ENCODE peak calls at places on chromosomes 1 and 21, in four cellular contexts. One of them, this sample, is unnamed.

GRCh38 chr1:192749349-192749748 is 59.5 kb upstream of the RGS2 start:
- DNase-seq in stimulated activated naive CD4-positive, alpha-beta T cell: no peak
- DNase-seq in mesothelial cell of epicardium: no peak
- DNase-seq in right cardiac atrium: no peak
- DNase-seq in this sample: no peak

GRCh38 chr21:46171585-46171984 is 12.7 kb downstream of the SPATC1L start:
- DNase-seq in mesothelial cell of epicardium: no peak
- DNase-seq in stimulated activated naive CD4-positive, alpha-beta T cell: no peak
- DNase-seq in right cardiac atrium: no peak
- DNase-seq in this sample: no peak

GRCh38 chr1:47705517-47706130 is 267.8 kb downstream of the FOXD2 start:
- DNase-seq in right cardiac atrium: no peak
- DNase-seq in mesothelial cell of epicardium: no peak
- DNase-seq in stimulated activated naive CD4-positive, alpha-beta T cell: no peak
- DNase-seq in this sample: no peak

GRCh38 chr1:200022239-200022804 is 5.2 kb upstream of the NR5A2 start:
- DNase-seq in mesothelial cell of epicardium: no peak
- DNase-seq in stimulated activated naive CD4-positive, alpha-beta T cell: no peak
- DNase-seq in right cardiac atrium: no peak
- DNase-seq in this sample: no peak

GRCh38 chr21:43300496-43301423 is 126.2 kb downstream of the SIK1 start:
- DNase-seq in mesothelial cell of epicardium: no peak
- DNase-seq in stimulated activated naive CD4-positive, alpha-beta T cell: no peak
- DNase-seq in right cardiac atrium: peak; percentile 81
- DNase-seq in this sample: peak; percentile 76

GRCh38 chr21:27035791-27036190 is 68.9 kb upstream of the ADAMTS5 start:
- DNase-seq in stimulated activated naive CD4-positive, alpha-beta T cell: no peak
- DNase-seq in right cardiac atrium: no peak
- DNase-seq in mesothelial cell of epicardium: no peak
- DNase-seq in this sample: no peak

GRCh38 chr1:24322636-24323177 is 3.5 kb downstream of the GRHL3 start:
- DNase-seq in mesothelial cell of epicardium: no peak
- DNase-seq in stimulated activated naive CD4-positive, alpha-beta T cell: peak; percentile 9
- DNase-seq in right cardiac atrium: no peak
- DNase-seq in this sample: no peak

GRCh38 chr1:217135987-217136894 is 413.0 kb upstream of the ESRRG start:
- DNase-seq in stimulated activated naive CD4-positive, alpha-beta T cell: no peak
- DNase-seq in right cardiac atrium: no peak
- DNase-seq in mesothelial cell of epicardium: no peak
- DNase-seq in this sample: no peak

GRCh38 chr1:4121293-4121684 is 221.2 kb upstream of the C1orf174 start:
- DNase-seq in mesothelial cell of epicardium: no peak
- DNase-seq in stimulated activated naive CD4-positive, alpha-beta T cell: no peak
- DNase-seq in right cardiac atrium: no peak
- DNase-seq in this sample: no peak

GRCh38 chr21:32702702-32703101 is 25.1 kb downstream of the SYNJ1 start:
- DNase-seq in right cardiac atrium: no peak
- DNase-seq in mesothelial cell of epicardium: no peak
- DNase-seq in stimulated activated naive CD4-positive, alpha-beta T cell: no peak
- DNase-seq in this sample: no peak

GRCh38 chr1:45974541-45975269 is 157.7 kb downstream of the PIK3R3 start:
- DNase-seq in right cardiac atrium: no peak
- DNase-seq in stimulated activated naive CD4-positive, alpha-beta T cell: no peak
- DNase-seq in mesothelial cell of epicardium: no peak
- DNase-seq in this sample: no peak

GRCh38 chr1:89739013-89739843 is 81.6 kb upstream of the LRRC8D start:
- DNase-seq in right cardiac atrium: no peak
- DNase-seq in mesothelial cell of epicardium: no peak
- DNase-seq in stimulated activated naive CD4-positive, alpha-beta T cell: no peak
- DNase-seq in this sample: no peak

GRCh38 chr1:60620107-60620506 is 462.3 kb upstream of the NFIA start:
- DNase-seq in mesothelial cell of epicardium: no peak
- DNase-seq in right cardiac atrium: peak; percentile 46
- DNase-seq in stimulated activated naive CD4-positive, alpha-beta T cell: no peak
- DNase-seq in this sample: no peak

GRCh38 chr1:178126790-178127189 is 32.9 kb downstream of the RASAL2 start:
- DNase-seq in mesothelial cell of epicardium: no peak
- DNase-seq in right cardiac atrium: no peak
- DNase-seq in stimulated activated naive CD4-positive, alpha-beta T cell: no peak
- DNase-seq in this sample: no peak

GRCh38 chr1:24694380-24694843 is 50.8 kb upstream of the CLIC4 start:
- DNase-seq in stimulated activated naive CD4-positive, alpha-beta T cell: no peak
- DNase-seq in mesothelial cell of epicardium: no peak
- DNase-seq in right cardiac atrium: peak; percentile 85
- DNase-seq in this sample: no peak

GRCh38 chr1:92211166-92211565 is 6.5 kb upstream of the C1orf146 start:
- DNase-seq in stimulated activated naive CD4-positive, alpha-beta T cell: no peak
- DNase-seq in mesothelial cell of epicardium: no peak
- DNase-seq in right cardiac atrium: no peak
- DNase-seq in this sample: no peak

GRCh38 chr1:202794049-202794725 is 14.0 kb downstream of the KDM5B start:
- DNase-seq in mesothelial cell of epicardium: no peak
- DNase-seq in stimulated activated naive CD4-positive, alpha-beta T cell: no peak
- DNase-seq in right cardiac atrium: no peak
- DNase-seq in this sample: no peak

GRCh38 chr1:22788298-22788697 is 77.7 kb downstream of the EPHB2 start:
- DNase-seq in mesothelial cell of epicardium: no peak
- DNase-seq in right cardiac atrium: peak; percentile 73
- DNase-seq in stimulated activated naive CD4-positive, alpha-beta T cell: no peak
- DNase-seq in this sample: peak; percentile 71

GRCh38 chr1:222892137-222892763 is 77.4 kb downstream of the DISP1 start:
- DNase-seq in right cardiac atrium: no peak
- DNase-seq in stimulated activated naive CD4-positive, alpha-beta T cell: no peak
- DNase-seq in mesothelial cell of epicardium: no peak
- DNase-seq in this sample: no peak

This sample was measured in heart left ventricle.